ENCODE peak calls at places on chromosomes 6 and 20, in seven cellular contexts. I is HCT116, O is brain microvascular endothelial cell, S is cardiac muscle cell, F is psoas muscle, U is mesothelial cell of epicardium, B is heart right ventricle. T is an unnamed sample.
A peak's percentile ranks its signal among the peaks of the same experiment; 100 is the strongest.

GRCh38 chr20:41150664-41151063 is 13.3 kb downstream of the PLCG1 start:
- DNase-seq in I (no peak), O (no peak), S (no peak), F (no peak), U (no peak), B (peak; percentile 49), T (no peak)

GRCh38 chr6:44220913-44221290 is 2.5 kb upstream of the SLC29A1 start:
- DNase-seq in I (no peak), O (no peak), S (no peak), F (no peak), U (no peak), B (no peak), T (no peak)

GRCh38 chr6:144416244-144416643 is 131.1 kb downstream of the UTRN start:
- DNase-seq in I (no peak), O (no peak), S (no peak), F (no peak), U (no peak), B (no peak), T (no peak)

GRCh38 chr6:106197441-106197840 is 111.3 kb downstream of the PRDM1 start:
- DNase-seq in I (no peak), O (no peak), S (no peak), F (no peak), U (no peak), B (no peak), T (no peak)

GRCh38 chr20:20731945-20732296 is 19.5 kb upstream of the RALGAPA2 start:
- DNase-seq in I (no peak), O (peak; percentile 35), S (no peak), F (no peak), U (no peak), B (peak; percentile 38), T (no peak)

GRCh38 chr20:43322851-43323250 is 133.1 kb upstream of the PTPRT start:
- DNase-seq in I (no peak), O (no peak), S (no peak), F (no peak), U (no peak), B (no peak), T (no peak)

GRCh38 chr20:58906894-58907293 is 54.4 kb downstream of the GNAS start:
- DNase-seq in I (no peak), O (peak; percentile 25), S (no peak), F (no peak), U (no peak), B (no peak), T (peak; percentile 11)

GRCh38 chr6:27096834-27097511 is 150.5 kb upstream of the PRSS16 start:
- DNase-seq in I (peak; percentile 26), O (peak; percentile 90), S (peak; percentile 26), F (peak; percentile 21), U (peak; percentile 45), B (no peak), T (no peak)

GRCh38 chr20:63475209-63475608 is 2.8 kb upstream of the KCNQ2 start:
- DNase-seq in I (no peak), O (peak; percentile 3), S (peak; percentile 85), F (no peak), U (peak; percentile 68), B (no peak), T (no peak)

GRCh38 chr6:151313060-151313459 is 73.3 kb downstream of the AKAP12 start:
- DNase-seq in I (no peak), O (no peak), S (no peak), F (no peak), U (no peak), B (no peak), T (no peak)

GRCh38 chr6:165983112-165984072 is 184.3 kb downstream of the TBXT start:
- DNase-seq in I (no peak), O (no peak), S (no peak), F (no peak), U (no peak), B (no peak), T (no peak)

GRCh38 chr6:95649451-95649850 is 72.1 kb downstream of the MANEA start:
- DNase-seq in I (no peak), O (no peak), S (no peak), F (no peak), U (no peak), B (no peak), T (no peak)

GRCh38 chr6:150732765-150733539 is 132.6 kb upstream of the MTHFD1L start:
- DNase-seq in I (no peak), O (no peak), S (no peak), F (no peak), U (no peak), B (no peak), T (no peak)

GRCh38 chr6:22766979-22767378 is 197.6 kb downstream of the HDGFL1 start:
- DNase-seq in I (no peak), O (peak; percentile 17), S (no peak), F (no peak), U (no peak), B (no peak), T (no peak)

GRCh38 chr6:81734081-81734480 is 18.4 kb downstream of the TENT5A start:
- DNase-seq in I (no peak), O (no peak), S (no peak), F (no peak), U (no peak), B (no peak), T (no peak)

GRCh38 chr6:6766230-6766905 is 177.8 kb downstream of the LY86 start:
- DNase-seq in I (no peak), O (no peak), S (no peak), F (no peak), U (no peak), B (no peak), T (no peak)

GRCh38 chr20:63573739-63574131 is 304 bp downstream of the HELZ2 start:
- DNase-seq in I (no peak), O (no peak), S (no peak), F (no peak), U (no peak), B (no peak), T (no peak)

GRCh38 chr20:44606725-44607441 is 24.5 kb downstream of the PKIG start:
- DNase-seq in I (no peak), O (no peak), S (no peak), F (no peak), U (no peak), B (no peak), T (no peak)

GRCh38 chr20:44609006-44609510 is 26.7 kb downstream of the PKIG start:
- DNase-seq in I (no peak), O (no peak), S (no peak), F (no peak), U (no peak), B (no peak), T (no peak)

GRCh38 chr20:44609511-44610312 is 27.3 kb downstream of the PKIG start:
- DNase-seq in I (peak; percentile 76), O (peak; percentile 77), S (peak; percentile 93), F (peak; percentile 88), U (peak; percentile 95), B (peak; percentile 92), T (peak; percentile 94)

GRCh38 chr20:44613575-44613974 is 31.2 kb downstream of the PKIG start:
- DNase-seq in I (no peak), O (no peak), S (no peak), F (no peak), U (no peak), B (no peak), T (no peak)

GRCh38 chr20:44610313-44610965 is 28.1 kb downstream of the PKIG start:
- DNase-seq in I (no peak), O (no peak), S (no peak), F (no peak), U (no peak), B (no peak), T (no peak)
- TF ChIP-seq CTCF in I (no peak), O (no peak), S (no peak), F (no peak), U (no peak), B (no peak), T (no peak)

DNA sequence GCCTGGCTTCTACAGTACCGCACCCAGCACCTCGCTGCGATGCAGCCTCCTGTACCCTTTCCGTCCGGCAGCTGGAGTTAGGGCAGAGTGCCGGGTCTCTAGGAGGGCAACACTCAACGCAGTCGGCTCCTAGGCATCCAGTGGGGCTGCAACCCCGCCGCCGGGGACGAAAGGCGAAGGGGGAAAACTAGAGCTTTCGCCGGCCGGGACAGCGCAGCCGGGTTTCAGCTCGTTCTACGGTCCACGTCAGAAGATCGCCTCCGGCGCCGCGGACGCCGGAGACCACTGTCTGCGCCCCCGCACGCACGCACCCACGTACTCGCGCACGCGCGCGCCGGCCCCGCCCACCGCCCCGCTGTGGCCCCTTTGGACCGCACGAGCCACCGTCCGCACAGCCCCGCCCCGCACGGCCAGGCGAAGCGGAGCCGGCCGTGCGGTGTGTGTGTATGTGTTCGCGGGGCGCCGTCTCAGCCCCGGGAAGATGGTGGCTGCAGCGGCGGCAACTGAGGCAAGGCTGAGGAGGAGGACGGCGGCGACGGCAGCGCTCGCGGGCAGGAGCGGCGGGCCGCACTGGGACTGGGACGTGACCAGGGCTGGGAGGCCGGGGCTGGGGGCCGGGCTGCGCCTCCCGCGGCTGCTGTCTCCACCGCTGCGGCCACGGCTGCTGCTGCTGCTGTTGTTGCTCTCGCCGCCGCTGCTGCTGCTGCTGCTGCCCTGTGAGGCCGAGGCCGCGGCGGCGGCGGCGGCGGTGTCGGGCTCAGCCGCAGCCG is at the start of gene ATRN:
- DNase-seq in I (peak; percentile 69), O (peak; percentile 89), S (peak; percentile 91), F (peak; percentile 95), U (peak; percentile 93), B (peak; percentile 94), T (peak; percentile 98)
- TF ChIP-seq CTCF in I (no peak), O (peak; percentile 2), S (no peak), F (no peak), U (no peak), B (no peak), T (no peak)

DNA sequence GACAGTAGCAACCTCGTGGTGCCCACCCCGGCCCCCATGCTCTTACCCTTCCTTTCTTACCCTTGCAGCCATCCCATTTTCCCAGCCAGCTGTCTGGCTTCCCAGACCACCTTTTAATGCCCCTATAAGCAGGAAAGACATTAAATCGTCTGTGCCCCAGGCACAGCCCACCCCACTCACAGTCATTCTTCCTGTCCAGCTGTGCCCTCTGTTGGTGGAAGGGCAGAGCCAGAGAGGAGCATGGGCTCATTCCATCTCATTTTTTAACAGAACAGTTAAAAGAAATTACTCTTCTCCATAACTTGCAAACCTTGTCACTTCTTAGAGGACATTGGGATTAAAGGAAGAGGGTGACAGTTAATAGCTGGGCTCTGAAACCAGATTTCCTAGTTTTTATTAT is 240.5 kb downstream of the NRN1 start:
- DNase-seq in I (no peak), O (no peak), S (no peak), F (no peak), U (no peak), B (no peak), T (no peak)
- TF ChIP-seq CTCF in I (peak; percentile 30), O (peak; percentile 66), S (peak; percentile 37), F (peak; percentile 15), U (no peak), B (peak; percentile 45), T (peak; percentile 43)

DNA sequence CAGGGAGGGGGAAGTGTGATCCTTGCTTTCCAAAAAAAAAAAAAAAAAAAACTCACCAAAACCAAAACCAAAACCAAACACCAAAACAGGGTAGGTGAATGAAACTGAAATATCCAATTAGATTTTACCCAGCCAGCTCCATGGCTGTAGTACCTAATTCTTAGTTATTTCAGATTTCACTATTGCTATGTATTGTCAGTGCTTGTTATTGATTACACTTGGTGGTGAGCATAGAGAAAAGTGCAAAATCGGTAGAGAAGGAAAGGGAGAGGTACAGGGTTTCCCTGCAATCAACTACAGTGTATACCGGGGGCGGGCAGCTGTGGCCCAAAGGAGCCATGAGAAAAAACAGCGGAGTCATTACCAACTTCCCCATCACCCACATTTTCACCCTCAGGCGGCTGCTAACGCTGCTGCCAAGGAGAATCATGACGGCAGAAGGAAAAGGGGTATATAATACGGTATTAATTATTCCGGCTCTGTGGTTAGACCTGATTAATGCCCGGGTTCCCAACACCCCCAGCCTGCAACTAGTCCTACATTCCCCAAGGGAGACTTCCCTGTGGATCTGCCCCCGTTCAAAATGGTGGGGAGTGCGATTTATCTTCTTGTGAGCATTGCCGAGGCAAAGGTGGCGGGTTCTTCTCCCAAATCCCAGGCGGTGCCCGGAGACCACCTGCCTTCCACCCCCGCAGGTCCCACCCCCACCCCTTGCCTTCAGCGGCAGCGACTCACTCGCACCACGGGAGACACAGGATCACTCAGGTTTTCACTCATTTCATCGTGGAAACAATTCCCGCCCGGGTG is at the start of gene C6orf62:
- DNase-seq in I (no peak), O (peak; percentile 8), S (peak; percentile 36), F (no peak), U (no peak), B (peak; percentile 36), T (no peak)
- TF ChIP-seq CTCF in I (no peak), O (no peak), S (no peak), F (no peak), U (no peak), B (no peak), T (no peak)